ENCODE peak calls at places on chromosomes 3 and 15, in ten cellular contexts. N is transverse colon, B is osteoblast, U is esophagus squamous epithelium, I is lower lobe of right lung, V is IMR-90, K is cardiac fibroblast, T is RWPE2, L is colonic mucosa, S is GM12864. P is an unnamed sample.

GRCh38 chr3:10707089-10707983 is 108.7 kb upstream of the SLC6A11 start:
- DNase-seq in N (no peak), B (peak), U (no peak), I (no peak), V (no peak), K (no peak), T (no peak), L (no peak), S (no peak), P (no peak)

GRCh38 chr15:90143176-90143655 is 40.9 kb upstream of the IDH2 start:
- DNase-seq in N (peak), B (no peak), U (no peak), I (peak), V (peak), K (peak), T (peak), L (peak), S (no peak), P (no peak)

GRCh38 chr3:130379274-130379673 is 33.8 kb downstream of the COL6A5 start:
- DNase-seq in N (no peak), B (no peak), U (no peak), I (no peak), V (no peak), K (no peak), T (no peak), L (no peak), S (no peak), P (no peak)

GRCh38 chr3:196499807-196500524 is 3.6 kb downstream of the RNF168 start:
- DNase-seq in N (no peak), B (no peak), U (no peak), I (no peak), V (no peak), K (peak), T (no peak), L (no peak), S (no peak), P (no peak)

GRCh38 chr15:42504631-42505030 is 9.2 kb downstream of the SNAP23 start:
- DNase-seq in N (no peak), B (no peak), U (no peak), I (no peak), V (no peak), K (no peak), T (no peak), L (no peak), S (no peak), P (no peak)

GRCh38 chr3:4740397-4741105 is 238.7 kb upstream of the BHLHE40 start:
- DNase-seq in N (no peak), B (no peak), U (no peak), I (no peak), V (no peak), K (peak), T (no peak), L (no peak), S (no peak), P (no peak)

GRCh38 chr15:58229297-58229768 is 91.2 kb downstream of the AQP9 start:
- DNase-seq in N (no peak), B (no peak), U (no peak), I (no peak), V (peak), K (no peak), T (no peak), L (no peak), S (no peak), P (no peak)

GRCh38 chr3:178393833-178394232 is 142.4 kb upstream of the KCNMB2 start:
- DNase-seq in N (no peak), B (no peak), U (no peak), I (no peak), V (peak), K (peak), T (no peak), L (no peak), S (no peak), P (peak)

GRCh38 chr3:188294823-188295487 is 141.0 kb downstream of the LPP start:
- DNase-seq in N (no peak), B (peak), U (no peak), I (no peak), V (peak), K (peak), T (no peak), L (peak), S (no peak), P (peak)

GRCh38 chr3:182925330-182925943 is 54.9 kb downstream of the DCUN1D1 start:
- DNase-seq in N (peak), B (peak), U (no peak), I (no peak), V (peak), K (peak), T (no peak), L (no peak), S (peak), P (peak)

GRCh38 chr15:98800437-98801233 is 152.3 kb downstream of the IGF1R start:
- DNase-seq in N (peak), B (no peak), U (no peak), I (no peak), V (peak), K (peak), T (peak), L (peak), S (no peak), P (peak)

GRCh38 chr3:161964856-161965255 is 468.2 kb downstream of the OTOL1 start:
- DNase-seq in N (no peak), B (no peak), U (no peak), I (no peak), V (no peak), K (no peak), T (no peak), L (no peak), S (no peak), P (no peak)

GRCh38 chr3:19147905-19148767 is at the start of gene KCNH8:
- DNase-seq in N (peak), B (peak), U (no peak), I (no peak), V (no peak), K (no peak), T (no peak), L (peak), S (no peak), P (no peak)

GRCh38 chr15:52656412-52656811 is 22.8 kb downstream of the ATOSA start:
- DNase-seq in N (no peak), B (no peak), U (no peak), I (no peak), V (no peak), K (peak), T (no peak), L (no peak), S (no peak), P (no peak)

GRCh38 chr15:72907733-72908132 is 124.2 kb upstream of the ADPGK start:
- DNase-seq in N (no peak), B (no peak), U (no peak), I (no peak), V (no peak), K (no peak), T (no peak), L (no peak), S (no peak), P (no peak)

GRCh38 chr3:111582114-111582461 is 13.1 kb downstream of the ZBED2 start:
- DNase-seq in N (no peak), B (peak), U (no peak), I (no peak), V (peak), K (peak), T (no peak), L (no peak), S (no peak), P (peak)

GRCh38 chr3:37742574-37743212 is 119.0 kb upstream of the CTDSPL start:
- DNase-seq in N (no peak), B (no peak), U (no peak), I (no peak), V (no peak), K (no peak), T (no peak), L (no peak), S (no peak), P (no peak)

GRCh38 chr3:37462452-37462851 is 288.1 kb upstream of the LRRFIP2 start:
- DNase-seq in N (no peak), B (no peak), U (no peak), I (no peak), V (no peak), K (no peak), T (no peak), L (no peak), S (no peak), P (no peak)

GRCh38 chr3:195030791-195031321 is 240.1 kb downstream of the XXYLT1 start:
- DNase-seq in N (no peak), B (peak), U (no peak), I (no peak), V (peak), K (no peak), T (peak), L (no peak), S (no peak), P (no peak)

GRCh38 chr15:74327756-74328155 is 39.7 kb downstream of the CYP11A1 start:
- DNase-seq in N (no peak), B (no peak), U (no peak), I (no peak), V (no peak), K (no peak), T (no peak), L (no peak), S (no peak), P (no peak)

GRCh38 chr3:53805463-53806159 is 40.6 kb downstream of the CHDH start:
- DNase-seq in N (no peak), B (no peak), U (no peak), I (no peak), V (no peak), K (no peak), T (no peak), L (no peak), S (no peak), P (no peak)

GRCh38 chr15:90138071-90138833 is 36.0 kb upstream of the IDH2 start:
- DNase-seq in N (no peak), B (no peak), U (no peak), I (peak), V (no peak), K (no peak), T (no peak), L (no peak), S (no peak), P (no peak)

GRCh38 chr15:69045810-69046209 is 31.3 kb downstream of the NOX5 start:
- DNase-seq in N (no peak), B (no peak), U (no peak), I (no peak), V (peak), K (peak), T (no peak), L (no peak), S (no peak), P (no peak)

GRCh38 chr15:74228723-74229081 is 7.4 kb upstream of the CCDC33 start:
- DNase-seq in N (no peak), B (peak), U (no peak), I (no peak), V (peak), K (no peak), T (no peak), L (no peak), S (no peak), P (no peak)

GRCh38 chr15:80507638-80508316 is 103.6 kb downstream of the ARNT2 start:
- DNase-seq in N (no peak), B (peak), U (no peak), I (no peak), V (peak), K (peak), T (no peak), L (no peak), S (no peak), P (peak)

GRCh38 chr15:87365221-87365620 is 891.3 kb downstream of the NTRK3 start:
- DNase-seq in N (no peak), B (peak), U (no peak), I (no peak), V (peak), K (peak), T (no peak), L (no peak), S (no peak), P (peak)

GRCh38 chr3:157531301-157531660 is 28.1 kb upstream of the VEPH1 start:
- DNase-seq in N (no peak), B (no peak), U (no peak), I (no peak), V (peak), K (peak), T (no peak), L (no peak), S (no peak), P (no peak)

GRCh38 chr3:183178833-183179549 is 16.5 kb upstream of the LAMP3 start:
- DNase-seq in N (peak), B (peak), U (no peak), I (peak), V (no peak), K (peak), T (no peak), L (peak), S (no peak), P (no peak)

GRCh38 chr15:73686781-73687256 is 2.6 kb downstream of the CD276 start:
- DNase-seq in N (no peak), B (peak), U (no peak), I (no peak), V (peak), K (peak), T (no peak), L (no peak), S (no peak), P (no peak)

GRCh38 chr15:56242576-56243116 is 1.0 kb downstream of the RFX7 start:
- DNase-seq in N (no peak), B (peak), U (no peak), I (no peak), V (no peak), K (peak), T (no peak), L (no peak), S (no peak), P (no peak)

GRCh38 chr3:122678496-122678895 is 2.1 kb upstream of the PARP14 start:
- DNase-seq in N (no peak), B (no peak), U (no peak), I (no peak), V (no peak), K (no peak), T (no peak), L (no peak), S (no peak), P (no peak)

GRCh38 chr15:95929232-95929846 is 401.2 kb upstream of the NR2F2 start:
- DNase-seq in N (no peak), B (no peak), U (no peak), I (no peak), V (peak), K (peak), T (no peak), L (no peak), S (peak), P (no peak)

GRCh38 chr3:141266797-141267555 is 35.4 kb downstream of the PXYLP1 start:
- DNase-seq in N (no peak), B (no peak), U (no peak), I (no peak), V (no peak), K (no peak), T (no peak), L (no peak), S (no peak), P (no peak)

GRCh38 chr3:181755959-181756358 is 44.2 kb downstream of the SOX2 start:
- DNase-seq in N (no peak), B (no peak), U (no peak), I (no peak), V (no peak), K (no peak), T (no peak), L (no peak), S (no peak), P (no peak)
- H3K4me3 ChIP-seq in N (no peak), B (no peak), U (no peak), I (no peak), V (no peak), K (no peak), T (no peak), L (no peak), S (no peak), P (no peak)

GRCh38 chr3:149845570-149846244 is 32.7 kb downstream of the RNF13 start:
- DNase-seq in N (no peak), B (no peak), U (no peak), I (no peak), V (peak), K (peak), T (no peak), L (no peak), S (no peak), P (no peak)
- TF ChIP-seq CTCF in N (no peak), B (no peak), U (no peak), I (no peak), V (no peak), K (no peak), T (no peak), L (no peak), S (no peak), P (no peak)

DNA sequence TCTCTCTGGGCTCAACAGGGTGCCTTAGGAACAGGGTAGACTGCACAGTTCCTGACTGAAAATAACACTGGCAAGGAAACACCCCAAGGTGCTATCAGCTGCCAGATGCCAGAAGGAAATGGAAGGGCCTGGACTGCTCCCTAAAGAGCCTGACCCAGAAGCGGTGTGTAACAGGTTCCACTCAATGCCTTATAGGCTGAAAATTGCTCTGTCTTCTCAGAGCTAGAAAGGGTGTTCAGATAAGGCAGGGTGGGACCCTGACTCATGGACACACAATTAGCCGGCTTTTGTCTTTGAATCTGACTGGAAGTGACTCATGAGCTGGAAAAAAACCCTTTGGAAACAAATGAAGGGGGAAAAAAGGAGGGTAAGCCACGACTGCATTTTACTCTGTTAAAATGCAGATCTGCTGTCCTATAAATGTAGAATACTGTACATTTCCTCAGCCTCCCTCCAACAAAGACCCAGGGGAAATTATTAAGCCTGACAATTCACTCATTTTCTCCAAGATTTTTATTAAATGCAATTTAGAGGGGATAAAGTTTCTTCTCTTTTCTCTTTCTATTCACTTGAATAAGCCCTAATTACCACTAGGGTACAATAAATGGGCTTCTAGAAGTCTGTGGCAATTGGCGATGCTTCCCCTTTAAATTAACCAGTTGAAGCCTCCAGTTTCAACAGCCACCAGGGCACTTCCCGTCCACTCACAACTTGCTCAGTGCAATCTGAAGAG is 160.2 kb upstream of the TBL1XR1 start:
- DNase-seq in N (peak), B (peak), U (no peak), I (no peak), V (peak), K (peak), T (peak), L (peak), S (no peak), P (no peak)
- H3K4me3 ChIP-seq in N (no peak), B (peak), U (peak), I (peak), V (no peak), K (no peak), T (no peak), L (peak), S (peak), P (no peak)

GRCh38 chr3:155870133-155870944 is at the start of gene GMPS:
- DNase-seq in N (peak), B (peak), U (peak), I (peak), V (peak), K (peak), T (peak), L (peak), S (peak), P (peak)
- TF ChIP-seq CTCF in N (peak), B (peak), U (peak), I (peak), V (peak), K (no peak), T (peak), L (peak), S (peak), P (peak)

DNA sequence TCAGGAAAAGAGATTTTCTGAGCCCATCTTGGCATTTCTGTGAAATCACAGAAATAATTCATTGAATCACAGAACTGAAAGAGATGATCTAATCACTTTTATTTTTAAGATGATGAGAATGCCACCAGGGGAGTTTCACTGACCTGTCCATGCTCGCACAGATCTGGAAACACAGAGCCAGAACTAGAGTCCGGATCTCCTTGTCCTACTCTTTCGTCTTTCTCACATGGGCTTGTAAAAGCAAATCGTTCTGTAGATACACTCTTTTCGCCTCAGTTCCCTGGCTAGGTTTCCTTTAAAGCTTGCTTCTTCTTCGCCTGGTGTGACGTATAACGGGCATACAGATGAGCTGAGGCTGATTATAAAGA is 122.5 kb upstream of the SPRED1 start:
- DNase-seq in N (no peak), B (no peak), U (no peak), I (no peak), V (no peak), K (no peak), T (no peak), L (no peak), S (no peak), P (no peak)
- H3K4me3 ChIP-seq in N (no peak), B (peak), U (peak), I (peak), V (peak), K (peak), T (no peak), L (no peak), S (peak), P (peak)

DNA sequence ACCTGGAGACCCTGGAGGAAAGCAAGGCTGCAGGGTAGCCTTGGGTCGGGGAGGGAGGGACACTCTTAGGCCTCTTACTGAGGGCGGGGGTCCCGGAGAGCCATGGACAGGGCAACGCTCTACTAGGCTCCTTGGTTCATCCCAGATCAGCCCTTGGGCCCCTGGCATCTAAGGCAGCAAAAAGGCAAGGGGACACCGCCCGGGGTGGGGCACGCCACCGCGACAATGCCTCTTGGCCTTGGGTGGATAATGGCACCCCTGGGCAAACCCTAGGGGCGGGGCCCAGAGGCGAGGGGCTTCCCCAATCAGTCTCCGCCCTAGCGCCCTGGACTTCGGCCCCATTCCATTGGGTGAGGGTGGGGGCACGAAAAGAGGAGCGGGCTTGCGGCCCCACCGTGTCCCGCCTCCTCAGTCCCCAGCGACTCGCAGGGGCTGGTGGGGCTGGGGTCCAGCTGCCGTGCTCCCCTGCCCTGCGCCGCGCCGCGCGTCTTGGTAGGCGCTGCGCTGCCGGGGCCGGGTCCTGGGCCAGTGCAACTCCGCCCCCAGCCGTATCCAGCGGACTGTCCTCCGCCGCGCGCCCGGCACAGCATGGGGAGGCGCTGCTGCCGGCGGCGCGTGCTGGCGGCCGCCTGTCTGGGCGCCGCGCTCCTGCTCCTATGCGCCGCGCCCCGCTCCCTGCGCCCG is at the start of gene CHST13:
- DNase-seq in N (peak), B (peak), U (no peak), I (peak), V (peak), K (peak), T (no peak), L (peak), S (no peak), P (no peak)
- TF ChIP-seq CTCF in N (no peak), B (no peak), U (peak), I (no peak), V (no peak), K (no peak), T (peak), L (no peak), S (no peak), P (no peak)

P was measured in AG04449.